ENCODE peak calls at places on chromosomes 7 and 10, in six cellular contexts. E is T-helper 22 cell; V is suprapubic skin; N is cardiac muscle cell; Q is K562; Y is central memory CD4-positive, alpha-beta T cell. O is an unnamed sample.

GRCh38 chr7:70042533-70042932 is 444.3 kb downstream of the AUTS2 start:
- DNase-seq in E (no peak), V (no peak), N (no peak), Q (no peak), Y (no peak), O (no peak)

GRCh38 chr10:93478873-93479272 is 3.3 kb downstream of the MYOF start:
- DNase-seq in E (no peak), V (no peak), N (no peak), Q (no peak), Y (no peak), O (no peak)

GRCh38 chr7:12291870-12292269 is 80.8 kb downstream of the TMEM106B start:
- DNase-seq in E (no peak), V (no peak), N (no peak), Q (no peak), Y (no peak), O (no peak)

GRCh38 chr10:114430688-114431413 is 26.5 kb upstream of the AFAP1L2 start:
- DNase-seq in E (no peak), V (no peak), N (no peak), Q (no peak), Y (no peak), O (no peak)

GRCh38 chr7:36683695-36684357 is 40.5 kb downstream of the AOAH start:
- DNase-seq in E (no peak), V (no peak), N (no peak), Q (no peak), Y (no peak), O (no peak)

GRCh38 chr7:111639894-111640293 is 77.6 kb upstream of the IMMP2L start:
- DNase-seq in E (no peak), V (no peak), N (no peak), Q (no peak), Y (no peak), O (no peak)

GRCh38 chr10:71998119-71998839 is 34.1 kb downstream of the CHST3 start:
- DNase-seq in E (no peak), V (no peak), N (no peak), Q (no peak), Y (no peak), O (no peak)

GRCh38 chr10:43419997-43420368 is 11.0 kb upstream of the HNRNPF start:
- DNase-seq in E (no peak), V (no peak), N (no peak), Q (no peak), Y (no peak), O (no peak)

GRCh38 chr7:140390034-140390433 is 8.3 kb downstream of the SLC37A3 start:
- DNase-seq in E (no peak), V (no peak), N (no peak), Q (no peak), Y (no peak), O (no peak)

GRCh38 chr7:142248-142955 is 50.0 kb upstream of the FAM20C start:
- DNase-seq in E (no peak), V (peak), N (no peak), Q (no peak), Y (no peak), O (no peak)

GRCh38 chr7:150863946-150864345 is 11.6 kb downstream of the AOC1 start:
- DNase-seq in E (no peak), V (no peak), N (no peak), Q (no peak), Y (no peak), O (no peak)